ENCODE peak calls at places on chromosomes 5 and 9, in five cellular contexts. I is activated CD8-positive, alpha-beta memory T cell treated with anti-CD3 and anti-CD28 coated beads for 1 hour; T is cardiac muscle cell; J is NCI-H1105; C is ELR. N is an unnamed sample.

GRCh38 chr5:146243217-146243616 is 39.8 kb downstream of the RBM27 start:
- DNase-seq in I (no peak), T (no peak), J (no peak), C (no peak), N (no peak)

GRCh38 chr9:88198346-88198807 is 60.1 kb upstream of the SPATA31C2 start:
- DNase-seq in I (no peak), T (no peak), J (no peak), C (peak), N (no peak)

GRCh38 chr5:162786234-162786633 is 651.2 kb upstream of the CCNG1 start:
- DNase-seq in I (no peak), T (no peak), J (no peak), C (no peak), N (no peak)

GRCh38 chr9:127397722-127398647 is 1.0 kb downstream of the SLC2A8 start:
- DNase-seq in I (no peak), T (peak), J (peak), C (peak), N (peak)

GRCh38 chr9:97855486-97855875 is 2.5 kb downstream of the FOXE1 start:
- DNase-seq in I (no peak), T (no peak), J (no peak), C (no peak), N (no peak)

GRCh38 chr9:111036068-111036789 is 2.0 kb downstream of the LPAR1 start:
- DNase-seq in I (no peak), T (no peak), J (no peak), C (peak), N (peak)

GRCh38 chr9:108033976-108034964 is 544.7 kb upstream of the KLF4 start:
- DNase-seq in I (no peak), T (no peak), J (no peak), C (peak), N (no peak)

GRCh38 chr5:172806897-172807672 is 27.0 kb upstream of the ERGIC1 start:
- DNase-seq in I (peak), T (peak), J (no peak), C (peak), N (no peak)

GRCh38 chr9:136799854-136800657 is 3.9 kb downstream of the CCDC183 start:
- DNase-seq in I (peak), T (peak), J (peak), C (peak), N (peak)

GRCh38 chr9:85536076-85536475 is 205.7 kb downstream of the AGTPBP1 start:
- DNase-seq in I (no peak), T (no peak), J (no peak), C (peak), N (no peak)

GRCh38 chr5:123708074-123708806 is 196.3 kb downstream of the CSNK1G3 start:
- DNase-seq in I (no peak), T (no peak), J (no peak), C (peak), N (no peak)

GRCh38 chr5:154444559-154445421 is 1.0 kb upstream of the SAP30L start:
- DNase-seq in I (no peak), T (peak), J (no peak), C (peak), N (no peak)

GRCh38 chr9:94839398-94839797 is 112.9 kb downstream of the AOPEP start:
- DNase-seq in I (no peak), T (no peak), J (no peak), C (peak), N (no peak)

GRCh38 chr5:72347801-72348305 is 27.7 kb downstream of the PTCD2 start:
- DNase-seq in I (no peak), T (no peak), J (no peak), C (peak), N (no peak)